ENCODE peak calls at places on chromosomes 7 and 10, in seven cellular contexts. One of them, this sample, is unnamed. For H3K4me1, the result is how much of the 10 kb centered on the place peaks cover.

GRCh38 chr7:132838313-132838712 is 243.6 kb downstream of the CHCHD3 start:
- DNase-seq in A549: no peak
- DNase-seq in breast epithelium: no peak
- DNase-seq in H1: no peak
- DNase-seq in stomach: no peak
- DNase-seq in right lobe of liver: no peak
- DNase-seq in heart left ventricle: no peak
- DNase-seq in this sample: no peak

GRCh38 chr10:63105811-63106755 is 27.0 kb upstream of the NRBF2 start:
- DNase-seq in A549: no peak
- DNase-seq in breast epithelium: no peak
- DNase-seq in H1: peak
- DNase-seq in stomach: no peak
- DNase-seq in right lobe of liver: no peak
- DNase-seq in heart left ventricle: no peak
- DNase-seq in this sample: no peak

GRCh38 chr7:71157757-71158156 is 25.8 kb downstream of the GALNT17 start:
- DNase-seq in A549: no peak
- DNase-seq in breast epithelium: no peak
- DNase-seq in H1: no peak
- DNase-seq in stomach: no peak
- DNase-seq in right lobe of liver: no peak
- DNase-seq in heart left ventricle: no peak
- DNase-seq in this sample: no peak

GRCh38 chr7:98870071-98870651 is 347 bp upstream of the TMEM130 start:
- DNase-seq in A549: peak
- DNase-seq in breast epithelium: peak
- DNase-seq in H1: peak
- DNase-seq in stomach: no peak
- DNase-seq in right lobe of liver: no peak
- DNase-seq in heart left ventricle: peak
- DNase-seq in this sample: no peak

GRCh38 chr7:108367946-108368345 is 88.3 kb downstream of the NRCAM start:
- DNase-seq in A549: peak
- DNase-seq in breast epithelium: no peak
- DNase-seq in H1: no peak
- DNase-seq in stomach: no peak
- DNase-seq in right lobe of liver: no peak
- DNase-seq in heart left ventricle: no peak
- DNase-seq in this sample: no peak

GRCh38 chr10:13271552-13272163 is 28.2 kb downstream of the PHYH start:
- DNase-seq in A549: peak
- DNase-seq in breast epithelium: peak
- DNase-seq in H1: peak
- DNase-seq in stomach: peak
- DNase-seq in right lobe of liver: peak
- DNase-seq in heart left ventricle: peak
- DNase-seq in this sample: no peak

GRCh38 chr10:35331894-35332640 is 4.2 kb upstream of the CCNY start:
- DNase-seq in A549: peak
- DNase-seq in breast epithelium: no peak
- DNase-seq in H1: no peak
- DNase-seq in stomach: no peak
- DNase-seq in right lobe of liver: no peak
- DNase-seq in heart left ventricle: no peak
- DNase-seq in this sample: no peak

GRCh38 chr10:132115736-132116135 is 50.0 kb downstream of the JAKMIP3 start:
- DNase-seq in A549: no peak
- DNase-seq in breast epithelium: peak
- DNase-seq in H1: no peak
- DNase-seq in stomach: no peak
- DNase-seq in right lobe of liver: no peak
- DNase-seq in heart left ventricle: peak
- DNase-seq in this sample: no peak

GRCh38 chr7:54833021-54833467 is 74.0 kb upstream of the SEC61G start:
- DNase-seq in A549: no peak
- DNase-seq in breast epithelium: no peak
- DNase-seq in H1: no peak
- DNase-seq in stomach: no peak
- DNase-seq in right lobe of liver: no peak
- DNase-seq in heart left ventricle: no peak
- DNase-seq in this sample: no peak

GRCh38 chr7:54838540-54838925 is 79.5 kb upstream of the SEC61G start:
- DNase-seq in A549: no peak
- DNase-seq in breast epithelium: no peak
- DNase-seq in H1: no peak
- DNase-seq in stomach: no peak
- DNase-seq in right lobe of liver: no peak
- DNase-seq in heart left ventricle: no peak
- DNase-seq in this sample: no peak

GRCh38 chr7:54839538-54840213 is 80.7 kb upstream of the SEC61G start:
- DNase-seq in A549: peak
- DNase-seq in breast epithelium: no peak
- DNase-seq in H1: peak
- DNase-seq in stomach: peak
- DNase-seq in right lobe of liver: peak
- DNase-seq in heart left ventricle: peak
- DNase-seq in this sample: no peak

GRCh38 chr7:54837761-54838539 is 78.9 kb upstream of the SEC61G start:
- DNase-seq in A549: no peak
- DNase-seq in breast epithelium: no peak
- DNase-seq in H1: no peak
- DNase-seq in stomach: no peak
- DNase-seq in right lobe of liver: no peak
- DNase-seq in heart left ventricle: no peak
- DNase-seq in this sample: no peak

GRCh38 chr7:54837167-54837566 is 78.2 kb upstream of the SEC61G start:
- DNase-seq in A549: no peak
- DNase-seq in breast epithelium: no peak
- DNase-seq in H1: no peak
- DNase-seq in stomach: no peak
- DNase-seq in right lobe of liver: no peak
- DNase-seq in heart left ventricle: no peak
- DNase-seq in this sample: no peak
- TF ChIP-seq POLR2A in A549: no peak
- TF ChIP-seq POLR2A in breast epithelium: no peak
- TF ChIP-seq POLR2A in H1: no peak
- TF ChIP-seq POLR2A in stomach: no peak
- TF ChIP-seq POLR2A in right lobe of liver: no peak
- TF ChIP-seq POLR2A in heart left ventricle: no peak
- TF ChIP-seq POLR2A in this sample: no peak

GRCh38 chr7:128955981-128956380 is 18.3 kb downstream of the IRF5 start:
- DNase-seq in A549: no peak
- DNase-seq in breast epithelium: no peak
- DNase-seq in H1: no peak
- DNase-seq in stomach: no peak
- DNase-seq in right lobe of liver: no peak
- DNase-seq in heart left ventricle: no peak
- DNase-seq in this sample: no peak

GRCh38 chr7:128957613-128958012 is 19.9 kb downstream of the IRF5 start:
- DNase-seq in A549: no peak
- DNase-seq in breast epithelium: no peak
- DNase-seq in H1: no peak
- DNase-seq in stomach: no peak
- DNase-seq in right lobe of liver: no peak
- DNase-seq in heart left ventricle: no peak
- DNase-seq in this sample: peak

GRCh38 chr7:128959296-128959695 is 21.6 kb downstream of the IRF5 start:
- DNase-seq in A549: no peak
- DNase-seq in breast epithelium: no peak
- DNase-seq in H1: no peak
- DNase-seq in stomach: no peak
- DNase-seq in right lobe of liver: no peak
- DNase-seq in heart left ventricle: no peak
- DNase-seq in this sample: no peak

GRCh38 chr7:128954150-128954549 is 16.4 kb downstream of the IRF5 start:
- DNase-seq in A549: no peak
- DNase-seq in breast epithelium: no peak
- DNase-seq in H1: no peak
- DNase-seq in stomach: no peak
- DNase-seq in right lobe of liver: no peak
- DNase-seq in heart left ventricle: no peak
- DNase-seq in this sample: no peak

DNA sequence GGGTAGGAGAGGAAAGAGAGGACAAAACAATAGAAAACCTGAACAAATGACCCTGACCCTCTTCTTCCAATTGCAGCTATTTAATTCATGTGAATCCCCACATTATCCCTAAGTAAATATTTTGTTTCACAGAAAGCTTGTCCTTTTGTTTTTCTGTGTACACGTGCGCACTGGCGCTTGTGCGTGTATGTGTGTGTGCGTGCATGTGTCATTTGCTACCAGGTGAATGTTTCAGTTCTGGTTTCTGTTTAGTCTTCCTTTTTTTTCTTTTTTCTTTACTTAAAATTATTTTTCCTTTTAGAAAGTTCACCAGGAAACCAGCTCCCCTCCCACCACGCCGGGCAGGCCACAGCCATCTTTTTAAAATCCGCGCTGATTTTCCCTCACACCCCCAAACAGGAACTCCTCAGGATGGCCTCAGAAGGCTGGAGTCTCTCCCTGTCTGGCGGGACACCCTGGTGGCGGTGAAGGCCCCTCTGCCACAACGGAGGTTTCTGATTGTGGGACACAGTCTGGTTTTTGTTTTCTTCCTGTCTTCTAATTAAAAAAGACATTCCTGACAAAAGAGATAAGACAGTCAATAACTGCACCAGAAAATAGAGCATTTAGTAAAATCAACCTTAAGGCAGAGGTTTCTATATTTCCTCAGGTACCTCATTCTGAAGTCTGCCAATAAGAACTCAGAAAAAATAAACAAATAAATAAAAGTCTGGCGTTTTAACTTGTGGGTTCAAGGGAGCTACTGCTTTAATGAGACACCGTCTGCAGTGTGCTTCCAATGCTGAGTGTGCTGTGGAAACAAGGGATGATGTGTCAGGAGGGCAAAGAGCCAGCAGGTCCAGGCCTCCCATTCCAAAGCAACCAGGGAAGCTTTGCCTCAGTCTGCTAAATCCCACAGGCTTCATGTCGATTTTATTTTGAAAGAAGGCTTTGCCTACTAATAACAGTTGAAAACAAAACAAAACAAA is 17.4 kb downstream of the IRF5 start:
- DNase-seq in A549: no peak
- DNase-seq in breast epithelium: no peak
- DNase-seq in H1: no peak
- DNase-seq in stomach: no peak
- DNase-seq in right lobe of liver: no peak
- DNase-seq in heart left ventricle: no peak
- DNase-seq in this sample: no peak
- H3K27ac ChIP-seq in A549: no peak
- H3K27ac ChIP-seq in breast epithelium: no peak
- H3K27ac ChIP-seq in H1: no peak
- H3K27ac ChIP-seq in stomach: no peak
- H3K27ac ChIP-seq in right lobe of liver: no peak
- H3K27ac ChIP-seq in heart left ventricle: no peak
- H3K27ac ChIP-seq in this sample: no peak

GRCh38 chr10:94762393-94762792 is at the start of gene CYP2C19:
- DNase-seq in A549: no peak
- DNase-seq in breast epithelium: no peak
- DNase-seq in H1: no peak
- DNase-seq in stomach: no peak
- DNase-seq in right lobe of liver: no peak
- DNase-seq in heart left ventricle: no peak
- DNase-seq in this sample: no peak

GRCh38 chr10:94760586-94761178 is 1.8 kb upstream of the CYP2C19 start:
- DNase-seq in A549: no peak
- DNase-seq in breast epithelium: no peak
- DNase-seq in H1: no peak
- DNase-seq in stomach: no peak
- DNase-seq in right lobe of liver: no peak
- DNase-seq in heart left ventricle: no peak
- DNase-seq in this sample: no peak

DNA sequence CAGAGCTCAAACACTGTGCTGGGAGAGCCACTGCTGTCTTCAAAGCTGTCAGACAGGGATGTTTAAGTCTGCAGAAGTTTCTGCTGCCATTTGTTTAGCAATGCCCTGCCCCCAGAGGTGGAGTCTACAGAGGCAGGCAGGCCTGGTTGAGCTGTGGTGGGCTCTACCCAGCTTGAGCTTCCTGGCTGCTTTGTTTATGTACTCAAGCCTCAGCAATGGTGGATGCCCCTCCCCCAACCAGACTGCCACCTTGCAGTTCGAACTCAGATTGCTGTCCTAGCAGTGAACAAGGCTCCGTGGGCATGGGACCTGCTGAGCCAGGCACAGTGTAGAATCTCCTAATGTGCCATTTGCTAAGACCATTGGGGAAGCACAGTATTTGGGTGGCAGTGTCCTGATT is 4.6 kb upstream of the CYP2C19 start:
- DNase-seq in A549: no peak
- DNase-seq in breast epithelium: no peak
- DNase-seq in H1: no peak
- DNase-seq in stomach: no peak
- DNase-seq in right lobe of liver: no peak
- DNase-seq in heart left ventricle: no peak
- DNase-seq in this sample: no peak
- H3K4me1 ChIP-seq in A549: under half
- H3K4me1 ChIP-seq in breast epithelium: under half
- H3K4me1 ChIP-seq in H1: under half
- H3K4me1 ChIP-seq in stomach: under half
- H3K4me1 ChIP-seq in right lobe of liver: under half
- H3K4me1 ChIP-seq in heart left ventricle: under half
- H3K4me1 ChIP-seq in this sample: under half

GRCh38 chr10:130560573-130560972 is 424.4 kb downstream of the GLRX3 start:
- DNase-seq in A549: no peak
- DNase-seq in breast epithelium: no peak
- DNase-seq in H1: no peak
- DNase-seq in stomach: no peak
- DNase-seq in right lobe of liver: no peak
- DNase-seq in heart left ventricle: no peak
- DNase-seq in this sample: no peak

GRCh38 chr10:130559213-130559944 is 423.2 kb downstream of the GLRX3 start:
- DNase-seq in A549: no peak
- DNase-seq in breast epithelium: no peak
- DNase-seq in H1: no peak
- DNase-seq in stomach: no peak
- DNase-seq in right lobe of liver: no peak
- DNase-seq in heart left ventricle: no peak
- DNase-seq in this sample: no peak

GRCh38 chr10:130560079-130560478 is 423.9 kb downstream of the GLRX3 start:
- DNase-seq in A549: no peak
- DNase-seq in breast epithelium: no peak
- DNase-seq in H1: no peak
- DNase-seq in stomach: no peak
- DNase-seq in right lobe of liver: no peak
- DNase-seq in heart left ventricle: no peak
- DNase-seq in this sample: no peak

GRCh38 chr10:130557181-130557580 is 421.0 kb downstream of the GLRX3 start:
- DNase-seq in A549: no peak
- DNase-seq in breast epithelium: no peak
- DNase-seq in H1: no peak
- DNase-seq in stomach: no peak
- DNase-seq in right lobe of liver: no peak
- DNase-seq in heart left ventricle: no peak
- DNase-seq in this sample: no peak

DNA sequence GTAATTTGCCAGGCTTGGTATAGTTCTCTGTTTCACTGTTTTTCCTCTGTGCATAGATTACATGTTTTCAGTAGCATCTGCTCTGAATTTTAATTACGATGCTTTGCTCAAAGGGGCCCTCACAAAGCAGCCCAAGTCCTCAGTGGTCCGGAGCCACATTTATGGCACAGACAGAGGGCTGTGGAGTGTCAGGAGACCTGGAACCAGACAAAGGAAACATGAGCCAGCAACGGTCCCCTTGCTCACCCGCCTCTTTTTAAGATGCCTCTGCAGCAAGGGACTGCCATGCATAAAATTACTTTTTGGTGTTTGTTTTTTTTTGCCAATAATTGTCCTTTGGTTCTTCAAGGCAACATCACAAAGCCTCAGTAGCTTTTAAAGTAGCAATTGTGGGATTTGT is 422.6 kb downstream of the GLRX3 start:
- DNase-seq in A549: no peak
- DNase-seq in breast epithelium: no peak
- DNase-seq in H1: no peak
- DNase-seq in stomach: no peak
- DNase-seq in right lobe of liver: no peak
- DNase-seq in heart left ventricle: no peak
- DNase-seq in this sample: no peak
- TF ChIP-seq POLR2A in A549: no peak
- TF ChIP-seq POLR2A in breast epithelium: no peak
- TF ChIP-seq POLR2A in H1: no peak
- TF ChIP-seq POLR2A in stomach: no peak
- TF ChIP-seq POLR2A in right lobe of liver: no peak
- TF ChIP-seq POLR2A in heart left ventricle: no peak
- TF ChIP-seq POLR2A in this sample: no peak